ENCODE peak calls at places on chromosome 1, in ten cellular contexts. L, I, P, A, F, X, U, K, B and M are unnamed samples.

GRCh38 chr1:53410100-53410541 is 49.1 kb upstream of the DMRTB1 start:
- DNase-seq in F (no peak), X (no peak), A (no peak), L (no peak), P (no peak), K (no peak), I (no peak), B (no peak), U (no peak), M (peak; percentile 82)

GRCh38 chr1:30490554-30491053 is 232.8 kb downstream of the MATN1 start:
- DNase-seq in K (no peak), A (no peak), B (no peak), L (no peak), I (no peak), U (no peak), F (no peak), X (no peak), P (no peak), M (no peak)

GRCh38 chr1:90502194-90502593 is 214.9 kb downstream of the BARHL2 start:
- DNase-seq in L (no peak), F (no peak), B (no peak), U (no peak), I (no peak), X (no peak), A (no peak), K (no peak), P (no peak), M (no peak)

GRCh38 chr1:172399369-172400072 is 21.0 kb upstream of the C1orf105 start:
- DNase-seq in A (peak; percentile 76), P (peak; percentile 54), I (no peak), X (no peak), F (peak; percentile 100), B (peak; percentile 95), U (peak; percentile 34), L (peak; percentile 26), K (peak; percentile 99), M (peak; percentile 30)

GRCh38 chr1:110173466-110174117 is 23.3 kb downstream of the SLC6A17 start:
- DNase-seq in F (no peak), X (no peak), U (no peak), K (no peak), B (no peak), I (no peak), L (no peak), A (no peak), P (no peak), M (no peak)

GRCh38 chr1:39943471-39944290 is 11.3 kb upstream of the MFSD2A start:
- DNase-seq in U (no peak), I (no peak), P (no peak), K (no peak), X (no peak), A (no peak), L (no peak), B (no peak), F (peak; percentile 79), M (no peak)

GRCh38 chr1:109257682-109258421 is 8.5 kb downstream of the CELSR2 start:
- DNase-seq in F (no peak), A (no peak), P (no peak), K (no peak), X (no peak), L (no peak), I (no peak), U (no peak), B (no peak), M (no peak)

GRCh38 chr1:167997037-167997575 is 60.2 kb upstream of the MPC2 start:
- DNase-seq in A (no peak), L (no peak), X (no peak), F (peak; percentile 53), K (no peak), U (no peak), B (no peak), I (no peak), P (no peak), M (no peak)

GRCh38 chr1:181126871-181127587 is 38.5 kb downstream of the IER5 start:
- DNase-seq in P (peak; percentile 45), U (no peak), X (no peak), I (no peak), F (peak; percentile 88), K (no peak), L (no peak), B (no peak), A (no peak), M (no peak)

GRCh38 chr1:4018721-4019521 is 118.8 kb upstream of the C1orf174 start:
- DNase-seq in I (no peak), K (no peak), L (no peak), U (no peak), X (no peak), P (no peak), B (no peak), F (no peak), A (no peak), M (no peak)

GRCh38 chr1:43614891-43615290 is 35.1 kb upstream of the KDM4A start:
- DNase-seq in P (no peak), K (no peak), L (no peak), I (no peak), F (no peak), X (no peak), A (no peak), U (no peak), B (no peak), M (no peak)

GRCh38 chr1:112501810-112502641 is 6.7 kb upstream of the WNT2B start:
- DNase-seq in F (peak; percentile 64), U (peak; percentile 74), A (no peak), P (peak; percentile 76), K (peak; percentile 76), B (peak; percentile 68), X (no peak), I (peak; percentile 75), L (peak; percentile 45), M (peak; percentile 64)

GRCh38 chr1:147417024-147417423 is 124.3 kb upstream of the BCL9 start:
- DNase-seq in A (no peak), P (no peak), U (no peak), L (no peak), K (no peak), I (no peak), X (no peak), F (no peak), B (no peak), M (no peak)

GRCh38 chr1:157363660-157364140 is 188.6 kb downstream of the FCRL5 start:
- DNase-seq in P (no peak), B (peak; percentile 45), U (no peak), F (peak; percentile 69), X (no peak), A (no peak), L (no peak), K (peak; percentile 43), I (peak; percentile 54), M (peak; percentile 4)

GRCh38 chr1:1069711-1070676 is 4.1 kb downstream of the RNF223 start:
- DNase-seq in A (no peak), L (no peak), P (no peak), X (no peak), K (no peak), B (no peak), U (no peak), F (peak; percentile 54), I (no peak), M (peak; percentile 39)

GRCh38 chr1:79575424-79575823 is 568.9 kb upstream of the ADGRL4 start:
- DNase-seq in U (no peak), L (no peak), X (no peak), P (no peak), F (peak; percentile 46), B (no peak), A (no peak), K (no peak), I (no peak), M (no peak)

GRCh38 chr1:201676061-201676644 is 137.2 kb downstream of the NAV1 start:
- DNase-seq in B (peak; percentile 49), F (no peak), L (no peak), P (peak; percentile 32), U (no peak), X (no peak), A (no peak), I (no peak), K (peak; percentile 37), M (no peak)

GRCh38 chr1:161739865-161740566 is 9.6 kb upstream of the DUSP12 start:
- DNase-seq in B (no peak), A (no peak), U (no peak), I (no peak), F (no peak), P (peak; percentile 12), K (no peak), X (no peak), L (no peak), M (no peak)
- TF ChIP-seq CTCF in B (no peak), A (no peak), U (no peak), I (no peak), F (no peak), P (no peak), K (no peak), X (no peak), L (no peak), M (no peak)

GRCh38 chr1:114671939-114672275 is 2.1 kb upstream of the DENND2C start:
- DNase-seq in K (no peak), L (no peak), I (no peak), B (no peak), U (no peak), X (no peak), A (no peak), P (no peak), F (no peak), M (no peak)

GRCh38 chr1:114670083-114671010 is 498 bp upstream of the DENND2C start:
- DNase-seq in L (peak; percentile 88), F (peak; percentile 93), K (peak; percentile 81), U (peak; percentile 96), P (peak; percentile 96), A (peak; percentile 54), I (peak; percentile 97), B (peak; percentile 89), X (peak; percentile 57), M (peak; percentile 92)

GRCh38 chr1:114668784-114669561 is 876 bp downstream of the DENND2C start:
- DNase-seq in U (no peak), I (no peak), A (no peak), F (peak; percentile 76), B (peak; percentile 3), X (no peak), K (peak; percentile 58), P (no peak), L (no peak), M (peak; percentile 15)

GRCh38 chr1:114669562-114670082 is at the start of gene DENND2C:
- DNase-seq in F (no peak), P (no peak), L (no peak), B (no peak), U (no peak), A (no peak), K (no peak), X (no peak), I (no peak), M (no peak)

GRCh38 chr1:114671011-114671938 is 1.4 kb upstream of the DENND2C start:
- DNase-seq in I (peak; percentile 27), A (no peak), B (peak; percentile 7), P (no peak), L (no peak), K (peak; percentile 44), F (peak; percentile 48), U (no peak), X (no peak), M (no peak)
- TF ChIP-seq CTCF in I (no peak), A (no peak), B (peak; percentile 30), P (no peak), L (peak; percentile 29), K (peak; percentile 43), F (peak; percentile 68), U (peak; percentile 50), X (no peak), M (peak; percentile 55)

GRCh38 chr1:85605519-85606413 is 25.2 kb downstream of the CCN1 start:
- DNase-seq in U (no peak), B (no peak), A (no peak), P (no peak), F (peak; percentile 60), X (no peak), I (no peak), K (no peak), L (no peak), M (no peak)
- TF ChIP-seq CTCF in U (peak; percentile 43), B (peak; percentile 4), A (no peak), P (no peak), F (peak; percentile 56), X (no peak), I (no peak), K (no peak), L (no peak), M (no peak)

GRCh38 chr1:17258758-17259130 is 9.8 kb downstream of the PADI3 start:
- DNase-seq in K (no peak), F (no peak), B (no peak), A (no peak), L (no peak), U (no peak), P (no peak), X (no peak), I (no peak), M (no peak)
- TF ChIP-seq CTCF in K (no peak), F (no peak), B (no peak), A (no peak), L (no peak), U (no peak), P (no peak), X (no peak), I (no peak), M (no peak)